ENCODE peak calls at places on chromosomes 6 and 20, in nine cellular contexts. One of them, this sample, is unnamed.

GRCh38 chr6:154893927-154894326 is 101.2 kb upstream of the TIAM2 start:
- DNase-seq in A172: peak; percentile 20
- DNase-seq in DMS79: no peak
- DNase-seq in fibroblast of the conjunctiva: no peak
- DNase-seq in left cardiac atrium: no peak
- DNase-seq in stimulated activated CD4-positive, alpha-beta T cell treated with anti-CD3 and anti-CD28 coated beads, Interleukin-4, amount 100 ng/mL, for 48 hours: no peak
- DNase-seq in NCI-H345: no peak
- DNase-seq in NCI-H1092 treated with DMSO at 0.1 percent for 48 hours: no peak
- DNase-seq in AG10803: peak; percentile 27
- DNase-seq in this sample: no peak

GRCh38 chr20:35972445-35972844 is 4.1 kb downstream of the CNBD2 start:
- DNase-seq in A172: no peak
- DNase-seq in DMS79: no peak
- DNase-seq in fibroblast of the conjunctiva: peak; percentile 18
- DNase-seq in left cardiac atrium: no peak
- DNase-seq in stimulated activated CD4-positive, alpha-beta T cell treated with anti-CD3 and anti-CD28 coated beads, Interleukin-4, amount 100 ng/mL, for 48 hours: no peak
- DNase-seq in NCI-H345: peak; percentile 22
- DNase-seq in NCI-H1092 treated with DMSO at 0.1 percent for 48 hours: peak; percentile 51
- DNase-seq in AG10803: peak; percentile 29
- DNase-seq in this sample: peak; percentile 43

GRCh38 chr20:62737971-62738881 is 29.6 kb downstream of the NTSR1 start:
- DNase-seq in A172: no peak
- DNase-seq in DMS79: peak; percentile 64
- DNase-seq in fibroblast of the conjunctiva: no peak
- DNase-seq in left cardiac atrium: peak; percentile 12
- DNase-seq in stimulated activated CD4-positive, alpha-beta T cell treated with anti-CD3 and anti-CD28 coated beads, Interleukin-4, amount 100 ng/mL, for 48 hours: no peak
- DNase-seq in NCI-H345: peak; percentile 21
- DNase-seq in NCI-H1092 treated with DMSO at 0.1 percent for 48 hours: no peak
- DNase-seq in AG10803: no peak
- DNase-seq in this sample: no peak

GRCh38 chr20:36116813-36117441 is 37.6 kb upstream of the EPB41L1 start:
- DNase-seq in A172: peak; percentile 69
- DNase-seq in DMS79: no peak
- DNase-seq in fibroblast of the conjunctiva: no peak
- DNase-seq in left cardiac atrium: peak; percentile 41
- DNase-seq in stimulated activated CD4-positive, alpha-beta T cell treated with anti-CD3 and anti-CD28 coated beads, Interleukin-4, amount 100 ng/mL, for 48 hours: no peak
- DNase-seq in NCI-H345: no peak
- DNase-seq in NCI-H1092 treated with DMSO at 0.1 percent for 48 hours: no peak
- DNase-seq in AG10803: peak; percentile 91
- DNase-seq in this sample: peak; percentile 85

GRCh38 chr20:42700423-42700822 is 489.3 kb downstream of the PTPRT start:
- DNase-seq in A172: no peak
- DNase-seq in DMS79: no peak
- DNase-seq in fibroblast of the conjunctiva: no peak
- DNase-seq in left cardiac atrium: no peak
- DNase-seq in stimulated activated CD4-positive, alpha-beta T cell treated with anti-CD3 and anti-CD28 coated beads, Interleukin-4, amount 100 ng/mL, for 48 hours: no peak
- DNase-seq in NCI-H345: no peak
- DNase-seq in NCI-H1092 treated with DMSO at 0.1 percent for 48 hours: no peak
- DNase-seq in AG10803: no peak
- DNase-seq in this sample: no peak

GRCh38 chr6:66307490-66307889 is 600.5 kb upstream of the EYS start:
- DNase-seq in A172: peak; percentile 2
- DNase-seq in DMS79: no peak
- DNase-seq in fibroblast of the conjunctiva: no peak
- DNase-seq in left cardiac atrium: no peak
- DNase-seq in stimulated activated CD4-positive, alpha-beta T cell treated with anti-CD3 and anti-CD28 coated beads, Interleukin-4, amount 100 ng/mL, for 48 hours: no peak
- DNase-seq in NCI-H345: no peak
- DNase-seq in NCI-H1092 treated with DMSO at 0.1 percent for 48 hours: no peak
- DNase-seq in AG10803: no peak
- DNase-seq in this sample: no peak

GRCh38 chr20:5569021-5569420 is 181.2 kb upstream of the SHLD1 start:
- DNase-seq in A172: peak; percentile 52
- DNase-seq in DMS79: peak; percentile 2
- DNase-seq in fibroblast of the conjunctiva: no peak
- DNase-seq in left cardiac atrium: no peak
- DNase-seq in stimulated activated CD4-positive, alpha-beta T cell treated with anti-CD3 and anti-CD28 coated beads, Interleukin-4, amount 100 ng/mL, for 48 hours: peak; percentile 27
- DNase-seq in NCI-H345: peak; percentile 60
- DNase-seq in NCI-H1092 treated with DMSO at 0.1 percent for 48 hours: peak; percentile 53
- DNase-seq in AG10803: peak; percentile 23
- DNase-seq in this sample: peak; percentile 13

GRCh38 chr6:25629202-25629584 is 22.8 kb upstream of the SCGN start:
- DNase-seq in A172: no peak
- DNase-seq in DMS79: no peak
- DNase-seq in fibroblast of the conjunctiva: no peak
- DNase-seq in left cardiac atrium: no peak
- DNase-seq in stimulated activated CD4-positive, alpha-beta T cell treated with anti-CD3 and anti-CD28 coated beads, Interleukin-4, amount 100 ng/mL, for 48 hours: no peak
- DNase-seq in NCI-H345: peak; percentile 95
- DNase-seq in NCI-H1092 treated with DMSO at 0.1 percent for 48 hours: no peak
- DNase-seq in AG10803: no peak
- DNase-seq in this sample: no peak

GRCh38 chr6:125871365-125871764 is 80.6 kb downstream of the NCOA7 start:
- DNase-seq in A172: no peak
- DNase-seq in DMS79: peak; percentile 63
- DNase-seq in fibroblast of the conjunctiva: no peak
- DNase-seq in left cardiac atrium: no peak
- DNase-seq in stimulated activated CD4-positive, alpha-beta T cell treated with anti-CD3 and anti-CD28 coated beads, Interleukin-4, amount 100 ng/mL, for 48 hours: no peak
- DNase-seq in NCI-H345: peak; percentile 82
- DNase-seq in NCI-H1092 treated with DMSO at 0.1 percent for 48 hours: peak; percentile 27
- DNase-seq in AG10803: no peak
- DNase-seq in this sample: no peak

GRCh38 chr6:51430610-51431009 is 611.9 kb downstream of the TFAP2B start:
- DNase-seq in A172: no peak
- DNase-seq in DMS79: no peak
- DNase-seq in fibroblast of the conjunctiva: no peak
- DNase-seq in left cardiac atrium: no peak
- DNase-seq in stimulated activated CD4-positive, alpha-beta T cell treated with anti-CD3 and anti-CD28 coated beads, Interleukin-4, amount 100 ng/mL, for 48 hours: no peak
- DNase-seq in NCI-H345: no peak
- DNase-seq in NCI-H1092 treated with DMSO at 0.1 percent for 48 hours: no peak
- DNase-seq in AG10803: no peak
- DNase-seq in this sample: no peak

GRCh38 chr6:41021832-41022231 is 17.2 kb downstream of the UNC5CL start:
- DNase-seq in A172: peak; percentile 39
- DNase-seq in DMS79: peak; percentile 59
- DNase-seq in fibroblast of the conjunctiva: peak; percentile 13
- DNase-seq in left cardiac atrium: no peak
- DNase-seq in stimulated activated CD4-positive, alpha-beta T cell treated with anti-CD3 and anti-CD28 coated beads, Interleukin-4, amount 100 ng/mL, for 48 hours: no peak
- DNase-seq in NCI-H345: no peak
- DNase-seq in NCI-H1092 treated with DMSO at 0.1 percent for 48 hours: no peak
- DNase-seq in AG10803: peak; percentile 82
- DNase-seq in this sample: peak; percentile 33

GRCh38 chr20:1334761-1335160 is 5.8 kb upstream of the SDCBP2 start:
- DNase-seq in A172: no peak
- DNase-seq in DMS79: no peak
- DNase-seq in fibroblast of the conjunctiva: no peak
- DNase-seq in left cardiac atrium: no peak
- DNase-seq in stimulated activated CD4-positive, alpha-beta T cell treated with anti-CD3 and anti-CD28 coated beads, Interleukin-4, amount 100 ng/mL, for 48 hours: no peak
- DNase-seq in NCI-H345: no peak
- DNase-seq in NCI-H1092 treated with DMSO at 0.1 percent for 48 hours: no peak
- DNase-seq in AG10803: no peak
- DNase-seq in this sample: no peak

GRCh38 chr20:39019805-39020325 is 57.7 kb downstream of the DHX35 start:
- DNase-seq in A172: no peak
- DNase-seq in DMS79: no peak
- DNase-seq in fibroblast of the conjunctiva: no peak
- DNase-seq in left cardiac atrium: no peak
- DNase-seq in stimulated activated CD4-positive, alpha-beta T cell treated with anti-CD3 and anti-CD28 coated beads, Interleukin-4, amount 100 ng/mL, for 48 hours: peak; percentile 48
- DNase-seq in NCI-H345: no peak
- DNase-seq in NCI-H1092 treated with DMSO at 0.1 percent for 48 hours: no peak
- DNase-seq in AG10803: no peak
- DNase-seq in this sample: no peak

GRCh38 chr6:62285612-62286469 is at the start of gene KHDRBS2:
- DNase-seq in A172: no peak
- DNase-seq in DMS79: no peak
- DNase-seq in fibroblast of the conjunctiva: no peak
- DNase-seq in left cardiac atrium: peak; percentile 75
- DNase-seq in stimulated activated CD4-positive, alpha-beta T cell treated with anti-CD3 and anti-CD28 coated beads, Interleukin-4, amount 100 ng/mL, for 48 hours: no peak
- DNase-seq in NCI-H345: no peak
- DNase-seq in NCI-H1092 treated with DMSO at 0.1 percent for 48 hours: peak; percentile 7
- DNase-seq in AG10803: no peak
- DNase-seq in this sample: no peak

GRCh38 chr6:150144294-150144868 is 1.5 kb downstream of the PPP1R14C start:
- DNase-seq in A172: no peak
- DNase-seq in DMS79: no peak
- DNase-seq in fibroblast of the conjunctiva: no peak
- DNase-seq in left cardiac atrium: no peak
- DNase-seq in stimulated activated CD4-positive, alpha-beta T cell treated with anti-CD3 and anti-CD28 coated beads, Interleukin-4, amount 100 ng/mL, for 48 hours: no peak
- DNase-seq in NCI-H345: no peak
- DNase-seq in NCI-H1092 treated with DMSO at 0.1 percent for 48 hours: no peak
- DNase-seq in AG10803: peak; percentile 36
- DNase-seq in this sample: no peak

GRCh38 chr6:157667211-157668033 is 155.6 kb upstream of the SNX9 start:
- DNase-seq in A172: peak; percentile 69
- DNase-seq in DMS79: peak; percentile 27
- DNase-seq in fibroblast of the conjunctiva: peak; percentile 28
- DNase-seq in left cardiac atrium: peak; percentile 45
- DNase-seq in stimulated activated CD4-positive, alpha-beta T cell treated with anti-CD3 and anti-CD28 coated beads, Interleukin-4, amount 100 ng/mL, for 48 hours: peak; percentile 36
- DNase-seq in NCI-H345: peak; percentile 71
- DNase-seq in NCI-H1092 treated with DMSO at 0.1 percent for 48 hours: peak; percentile 72
- DNase-seq in AG10803: peak; percentile 65
- DNase-seq in this sample: peak; percentile 57

GRCh38 chr20:49566401-49566800 is 1.5 kb downstream of the PTGIS start:
- DNase-seq in A172: no peak
- DNase-seq in DMS79: no peak
- DNase-seq in fibroblast of the conjunctiva: no peak
- DNase-seq in left cardiac atrium: no peak
- DNase-seq in stimulated activated CD4-positive, alpha-beta T cell treated with anti-CD3 and anti-CD28 coated beads, Interleukin-4, amount 100 ng/mL, for 48 hours: no peak
- DNase-seq in NCI-H345: no peak
- DNase-seq in NCI-H1092 treated with DMSO at 0.1 percent for 48 hours: no peak
- DNase-seq in AG10803: no peak
- DNase-seq in this sample: no peak

GRCh38 chr20:47502271-47502730 is 614 bp downstream of the NCOA3 start:
- DNase-seq in A172: peak; percentile 13
- DNase-seq in DMS79: no peak
- DNase-seq in fibroblast of the conjunctiva: no peak
- DNase-seq in left cardiac atrium: no peak
- DNase-seq in stimulated activated CD4-positive, alpha-beta T cell treated with anti-CD3 and anti-CD28 coated beads, Interleukin-4, amount 100 ng/mL, for 48 hours: no peak
- DNase-seq in NCI-H345: peak; percentile 38
- DNase-seq in NCI-H1092 treated with DMSO at 0.1 percent for 48 hours: peak; percentile 59
- DNase-seq in AG10803: peak; percentile 8
- DNase-seq in this sample: no peak

This sample was measured in stromal cell of bone marrow.